ENCODE peak calls at places on chromosomes 2 and 18, in four cellular contexts. One of them, this sample, is unnamed. For H3K4me1, the result is how much of the 10 kb centered on the place peaks cover.

GRCh38 chr18:23077493-23078256 is 57.6 kb upstream of the CABLES1 start:
- DNase-seq in heart left ventricle: no peak
- DNase-seq in PC-9: no peak
- DNase-seq in hepatocyte: peak
- DNase-seq in this sample: peak

GRCh38 chr2:111659361-111660281 is 224.4 kb downstream of the ANAPC1 start:
- DNase-seq in heart left ventricle: peak
- DNase-seq in PC-9: peak
- DNase-seq in hepatocyte: peak
- DNase-seq in this sample: peak

GRCh38 chr2:68487773-68488355 is 20.5 kb downstream of the APLF start:
- DNase-seq in hepatocyte: peak
- DNase-seq in heart left ventricle: no peak
- DNase-seq in PC-9: no peak
- DNase-seq in this sample: peak

GRCh38 chr2:55112229-55113016 is 62.2 kb upstream of the RTN4 start:
- DNase-seq in hepatocyte: peak
- DNase-seq in PC-9: no peak
- DNase-seq in heart left ventricle: peak
- DNase-seq in this sample: no peak

GRCh38 chr2:233942731-233943130 is 25.6 kb downstream of the TRPM8 start:
- DNase-seq in heart left ventricle: no peak
- DNase-seq in PC-9: no peak
- DNase-seq in hepatocyte: no peak
- DNase-seq in this sample: no peak

GRCh38 chr2:121092095-121092494 is 192.9 kb downstream of the TFCP2L1 start:
- DNase-seq in hepatocyte: no peak
- DNase-seq in heart left ventricle: no peak
- DNase-seq in PC-9: peak
- DNase-seq in this sample: peak

GRCh38 chr2:216090369-216090786 is 8.7 kb downstream of the TMEM169 start:
- DNase-seq in heart left ventricle: no peak
- DNase-seq in PC-9: no peak
- DNase-seq in hepatocyte: no peak
- DNase-seq in this sample: no peak

GRCh38 chr2:63819765-63820717 is 21.7 kb upstream of the UGP2 start:
- DNase-seq in PC-9: no peak
- DNase-seq in hepatocyte: peak
- DNase-seq in heart left ventricle: peak
- DNase-seq in this sample: no peak

GRCh38 chr2:190499976-190500588 is 34.4 kb downstream of the NEMP2 start:
- DNase-seq in PC-9: no peak
- DNase-seq in hepatocyte: no peak
- DNase-seq in heart left ventricle: no peak
- DNase-seq in this sample: no peak

GRCh38 chr2:204321910-204322765 is 223.1 kb upstream of the PARD3B start:
- DNase-seq in heart left ventricle: peak
- DNase-seq in PC-9: peak
- DNase-seq in hepatocyte: no peak
- DNase-seq in this sample: no peak

GRCh38 chr2:240024766-240025165 is 376 bp downstream of the NDUFA10 start:
- DNase-seq in heart left ventricle: no peak
- DNase-seq in hepatocyte: peak
- DNase-seq in PC-9: no peak
- DNase-seq in this sample: peak

GRCh38 chr2:79944205-79944604 is 360.3 kb downstream of the LRRTM1 start:
- DNase-seq in hepatocyte: no peak
- DNase-seq in heart left ventricle: no peak
- DNase-seq in PC-9: no peak
- DNase-seq in this sample: no peak

GRCh38 chr2:220601674-220602073 is 970.4 kb downstream of the EPHA4 start:
- DNase-seq in PC-9: no peak
- DNase-seq in hepatocyte: no peak
- DNase-seq in heart left ventricle: no peak
- DNase-seq in this sample: no peak

DNA sequence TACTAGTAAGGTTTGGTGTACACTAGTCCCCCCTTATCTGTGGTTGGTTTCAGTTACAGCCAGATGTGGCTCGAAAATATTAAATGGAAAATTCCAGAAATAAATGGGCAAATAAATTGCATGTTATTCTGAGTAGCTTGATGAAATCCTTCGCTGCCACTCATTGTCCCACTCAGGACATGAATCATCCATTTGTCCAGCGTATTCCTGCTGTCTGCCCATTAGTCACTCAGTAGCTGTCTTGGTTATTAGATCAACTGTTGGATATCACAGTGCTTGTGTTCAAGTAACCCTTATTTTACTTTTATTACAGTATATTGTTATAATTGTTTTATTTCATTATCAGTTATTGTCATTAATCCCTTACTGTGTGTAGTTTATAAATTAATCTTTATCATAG is 21.7 kb downstream of the ZDBF2 start:
- DNase-seq in PC-9: no peak
- DNase-seq in hepatocyte: no peak
- DNase-seq in heart left ventricle: no peak
- DNase-seq in this sample: no peak
- H3K27ac ChIP-seq in PC-9: no peak
- H3K27ac ChIP-seq in hepatocyte: no peak
- H3K27ac ChIP-seq in heart left ventricle: no peak
- H3K27ac ChIP-seq in this sample: no peak

DNA sequence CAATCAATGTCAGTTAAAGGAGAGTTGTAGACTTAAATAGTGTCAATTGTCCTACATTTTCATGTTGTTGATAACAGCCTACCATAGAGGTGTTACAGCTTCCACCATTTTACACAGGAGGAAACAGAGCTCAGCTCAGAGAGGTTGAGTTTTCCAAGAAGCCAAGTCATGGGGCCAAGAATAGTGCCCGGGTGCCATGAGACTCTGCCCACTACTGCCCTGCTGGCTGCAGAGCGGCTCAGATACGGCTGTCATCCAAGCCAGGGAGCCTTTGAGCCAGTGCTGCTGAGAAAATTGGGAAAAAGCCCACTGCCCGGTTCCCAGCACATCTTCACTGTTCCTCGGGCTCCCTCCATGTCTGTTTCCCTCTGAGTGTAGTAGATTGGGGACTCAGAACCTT is 22.0 kb downstream of the RAB12 start:
- DNase-seq in hepatocyte: no peak
- DNase-seq in PC-9: no peak
- DNase-seq in heart left ventricle: no peak
- DNase-seq in this sample: no peak
- H3K4me1 ChIP-seq in hepatocyte: under half
- H3K4me1 ChIP-seq in PC-9: under half
- H3K4me1 ChIP-seq in heart left ventricle: under half
- H3K4me1 ChIP-seq in this sample: under half

GRCh38 chr2:134675294-134675693 is 43.5 kb downstream of the TMEM163 start:
- DNase-seq in heart left ventricle: no peak
- DNase-seq in PC-9: no peak
- DNase-seq in hepatocyte: no peak
- DNase-seq in this sample: no peak

GRCh38 chr2:134671498-134671897 is 47.3 kb downstream of the TMEM163 start:
- DNase-seq in heart left ventricle: no peak
- DNase-seq in hepatocyte: no peak
- DNase-seq in PC-9: no peak
- DNase-seq in this sample: no peak

GRCh38 chr2:134676960-134677359 is 41.8 kb downstream of the TMEM163 start:
- DNase-seq in PC-9: no peak
- DNase-seq in heart left ventricle: no peak
- DNase-seq in hepatocyte: no peak
- DNase-seq in this sample: no peak

GRCh38 chr2:134677866-134678774 is 40.7 kb downstream of the TMEM163 start:
- DNase-seq in PC-9: no peak
- DNase-seq in hepatocyte: no peak
- DNase-seq in heart left ventricle: no peak
- DNase-seq in this sample: no peak

GRCh38 chr2:134674687-134675086 is 44.1 kb downstream of the TMEM163 start:
- DNase-seq in hepatocyte: no peak
- DNase-seq in PC-9: no peak
- DNase-seq in heart left ventricle: no peak
- DNase-seq in this sample: no peak
- H3K27ac ChIP-seq in hepatocyte: no peak
- H3K27ac ChIP-seq in PC-9: no peak
- H3K27ac ChIP-seq in heart left ventricle: no peak
- H3K27ac ChIP-seq in this sample: no peak

DNA sequence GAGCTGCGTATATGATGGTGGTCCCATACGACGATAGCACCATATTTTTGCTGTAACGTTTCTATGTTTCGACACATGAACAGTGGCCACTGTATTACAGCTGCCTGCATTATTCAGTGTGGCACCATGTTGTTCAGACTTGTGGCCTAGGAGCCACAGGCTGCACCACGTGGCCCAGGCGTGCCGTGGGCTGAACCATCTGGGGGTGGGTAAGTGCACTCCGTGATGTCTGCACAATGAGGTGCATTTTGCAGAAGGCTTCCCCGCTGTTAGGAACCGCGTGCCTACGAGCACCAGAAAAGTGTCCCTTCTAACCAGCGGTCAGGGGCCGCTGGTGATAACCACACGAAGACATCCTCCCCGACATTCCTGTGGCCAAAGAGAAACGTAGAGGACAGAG is 433.7 kb upstream of the MYT1L start:
- DNase-seq in heart left ventricle: no peak
- DNase-seq in hepatocyte: no peak
- DNase-seq in PC-9: no peak
- DNase-seq in this sample: no peak
- H3K4me1 ChIP-seq in heart left ventricle: under half
- H3K4me1 ChIP-seq in hepatocyte: under half
- H3K4me1 ChIP-seq in PC-9: under half
- H3K4me1 ChIP-seq in this sample: under half

GRCh38 chr2:1771626-1772280 is 27.4 kb upstream of the PXDN start:
- DNase-seq in heart left ventricle: no peak
- DNase-seq in PC-9: no peak
- DNase-seq in hepatocyte: no peak
- DNase-seq in this sample: no peak
- H3K27ac ChIP-seq in heart left ventricle: no peak
- H3K27ac ChIP-seq in PC-9: no peak
- H3K27ac ChIP-seq in hepatocyte: no peak
- H3K27ac ChIP-seq in this sample: no peak

GRCh38 chr2:74391209-74391579 is 11.1 kb upstream of the DCTN1 start:
- DNase-seq in heart left ventricle: no peak
- DNase-seq in hepatocyte: peak
- DNase-seq in PC-9: no peak
- DNase-seq in this sample: no peak

GRCh38 chr2:74384051-74384450 is 3.9 kb upstream of the DCTN1 start:
- DNase-seq in heart left ventricle: no peak
- DNase-seq in PC-9: no peak
- DNase-seq in hepatocyte: no peak
- DNase-seq in this sample: no peak

GRCh38 chr2:74385396-74385795 is 5.3 kb upstream of the DCTN1 start:
- DNase-seq in hepatocyte: no peak
- DNase-seq in PC-9: no peak
- DNase-seq in heart left ventricle: no peak
- DNase-seq in this sample: no peak

GRCh38 chr2:74390601-74391000 is 10.5 kb upstream of the DCTN1 start:
- DNase-seq in hepatocyte: no peak
- DNase-seq in heart left ventricle: no peak
- DNase-seq in PC-9: no peak
- DNase-seq in this sample: no peak

DNA sequence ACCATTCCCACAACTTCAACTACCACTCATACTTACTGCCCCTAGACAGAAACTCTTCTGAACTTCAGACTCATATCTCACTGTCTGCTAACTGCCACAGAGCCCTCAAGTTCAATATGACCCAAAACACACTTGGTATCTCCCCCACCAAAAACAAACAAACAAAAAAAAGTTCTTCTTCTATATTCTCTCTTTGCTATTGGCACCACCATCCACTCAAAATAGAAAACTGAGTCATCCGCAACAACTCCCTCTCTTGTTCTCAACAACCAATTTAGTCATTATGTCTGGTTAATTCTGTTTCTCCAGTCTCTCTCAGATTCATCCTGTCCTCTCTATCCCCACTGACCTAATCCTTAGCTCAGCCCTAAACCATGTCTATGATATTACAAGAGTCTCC is 7.2 kb upstream of the DCTN1 start:
- DNase-seq in hepatocyte: no peak
- DNase-seq in heart left ventricle: no peak
- DNase-seq in PC-9: no peak
- DNase-seq in this sample: no peak
- H3K4me1 ChIP-seq in hepatocyte: under half
- H3K4me1 ChIP-seq in heart left ventricle: under half
- H3K4me1 ChIP-seq in PC-9: under half
- H3K4me1 ChIP-seq in this sample: under half

DNA sequence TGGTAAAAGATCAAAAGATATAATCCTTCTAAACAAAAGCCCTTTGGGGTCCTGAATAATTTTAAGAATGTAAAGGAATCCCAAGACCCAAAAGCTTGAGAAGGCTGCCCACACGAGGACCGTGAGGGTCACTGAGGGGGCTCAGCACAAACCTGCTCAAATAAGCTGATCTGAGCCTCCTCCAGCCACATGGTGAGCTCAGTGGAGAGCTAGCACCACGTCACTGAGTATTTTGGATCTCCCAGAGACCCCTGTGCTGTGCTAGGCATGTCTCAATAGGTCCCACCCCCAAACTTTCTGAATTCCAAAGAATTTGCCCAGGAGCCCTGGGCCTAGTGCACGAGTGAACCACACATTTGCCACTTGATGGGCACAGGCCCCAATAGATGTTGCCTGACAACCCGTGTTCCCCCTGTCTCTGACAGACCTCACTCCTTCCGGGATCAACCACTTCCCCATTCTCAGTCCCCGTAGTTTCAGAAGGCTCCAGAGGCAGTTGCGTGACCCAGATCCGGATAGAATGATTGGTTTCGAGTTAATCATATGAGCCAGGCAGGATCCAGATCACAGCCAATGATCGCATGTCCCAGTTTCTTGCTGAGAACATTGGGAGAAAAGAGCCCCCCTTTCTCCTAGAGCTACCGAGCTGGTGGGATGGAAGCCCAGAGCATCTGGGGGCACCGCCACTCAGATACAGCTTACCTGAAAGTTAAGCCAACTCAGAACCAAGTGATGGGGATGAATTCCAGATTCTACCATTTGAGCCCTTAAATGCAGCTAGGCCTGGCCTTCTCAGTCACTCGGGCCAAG is 203.8 kb downstream of the TNS1 start:
- DNase-seq in PC-9: no peak
- DNase-seq in hepatocyte: no peak
- DNase-seq in heart left ventricle: no peak
- DNase-seq in this sample: no peak
- H3K27ac ChIP-seq in PC-9: no peak
- H3K27ac ChIP-seq in hepatocyte: no peak
- H3K27ac ChIP-seq in heart left ventricle: peak
- H3K27ac ChIP-seq in this sample: no peak

GRCh38 chr2:231123362-231123898 is 1.4 kb downstream of the HTR2B start:
- DNase-seq in hepatocyte: no peak
- DNase-seq in PC-9: no peak
- DNase-seq in heart left ventricle: no peak
- DNase-seq in this sample: peak
- H3K4me1 ChIP-seq in hepatocyte: under half
- H3K4me1 ChIP-seq in PC-9: under half
- H3K4me1 ChIP-seq in heart left ventricle: under half
- H3K4me1 ChIP-seq in this sample: under half

This sample was measured in small intestine.